ENCODE peak calls at places on chromosomes 16 and 17, in five cellular contexts. G, E, P, J and O are unnamed samples.
A peak's percentile ranks its signal among the peaks of the same experiment; 100 is the strongest.

GRCh38 chr16:24737391-24737871 is 8.0 kb downstream of the TNRC6A start:
- DNase-seq in G (no peak), E (peak; percentile 75), P (no peak), J (no peak), O (no peak)

GRCh38 chr17:76078859-76079576 is at the start of gene ZACN:
- DNase-seq in G (no peak), E (no peak), P (no peak), J (no peak), O (no peak)

GRCh38 chr17:41442772-41443171 is 2.0 kb upstream of the KRT38 start:
- DNase-seq in G (no peak), E (peak; percentile 84), P (no peak), J (no peak), O (no peak)

GRCh38 chr17:78168906-78169793 is 769 bp downstream of the SYNGR2 start:
- DNase-seq in G (peak; percentile 51), E (peak; percentile 66), P (peak; percentile 96), J (peak; percentile 58), O (peak; percentile 34)

GRCh38 chr16:30084096-30084815 is 7.5 kb downstream of the TBX6 start:
- DNase-seq in G (no peak), E (no peak), P (no peak), J (no peak), O (no peak)

GRCh38 chr16:65125871-65126270 is 4.0 kb upstream of the CDH11 start:
- DNase-seq in G (no peak), E (peak; percentile 16), P (no peak), J (no peak), O (no peak)

GRCh38 chr16:60230666-60231065 is 1496.5 kb upstream of the GOT2 start:
- DNase-seq in G (no peak), E (no peak), P (no peak), J (no peak), O (no peak)

GRCh38 chr17:76537288-76537577 is 276 bp downstream of the CYGB start:
- DNase-seq in G (no peak), E (peak; percentile 80), P (no peak), J (peak; percentile 68), O (no peak)

GRCh38 chr17:78144146-78144719 is 2.0 kb upstream of the C17orf99 start:
- DNase-seq in G (no peak), E (peak; percentile 41), P (no peak), J (peak; percentile 90), O (peak; percentile 74)

GRCh38 chr17:77734371-77735050 is 224.0 kb upstream of the TNRC6C start:
- DNase-seq in G (no peak), E (peak; percentile 64), P (peak; percentile 44), J (peak; percentile 95), O (peak; percentile 88)

GRCh38 chr17:7130626-7131467 is 16.2 kb upstream of the ASGR2 start:
- DNase-seq in G (peak; percentile 56), E (no peak), P (no peak), J (no peak), O (no peak)

GRCh38 chr17:11803226-11803625 is 194.0 kb downstream of the ZNF18 start:
- DNase-seq in G (no peak), E (no peak), P (no peak), J (no peak), O (no peak)

GRCh38 chr16:22352726-22353125 is 21.7 kb downstream of the CDR2 start:
- DNase-seq in G (no peak), E (peak; percentile 5), P (no peak), J (no peak), O (no peak)

GRCh38 chr16:11779074-11779473 is 18.0 kb downstream of the ZC3H7A start:
- DNase-seq in G (no peak), E (no peak), P (no peak), J (no peak), O (no peak)

GRCh38 chr17:48149174-48150106 is 41.9 kb downstream of the SNX11 start:
- DNase-seq in G (peak; percentile 8), E (no peak), P (no peak), J (no peak), O (no peak)

GRCh38 chr17:7027335-7027734 is 4.5 kb downstream of the BCL6B start:
- DNase-seq in G (no peak), E (no peak), P (no peak), J (no peak), O (no peak)

GRCh38 chr16:88973007-88973410 is 4.0 kb downstream of the CBFA2T3 start:
- DNase-seq in G (no peak), E (no peak), P (no peak), J (no peak), O (no peak)

GRCh38 chr17:8187517-8188407 is 2.2 kb downstream of the BORCS6 start:
- DNase-seq in G (peak; percentile 93), E (peak; percentile 99), P (peak; percentile 97), J (peak; percentile 90), O (peak; percentile 36)

GRCh38 chr16:17572145-17572544 is 101.4 kb upstream of the XYLT1 start:
- DNase-seq in G (no peak), E (no peak), P (no peak), J (no peak), O (no peak)

GRCh38 chr17:7713782-7714181 is 3.8 kb upstream of the DNAH2 start:
- DNase-seq in G (no peak), E (no peak), P (no peak), J (no peak), O (no peak)

GRCh38 chr16:24344791-24345190 is 88.7 kb downstream of the CACNG3 start:
- DNase-seq in G (no peak), E (no peak), P (no peak), J (no peak), O (no peak)

GRCh38 chr16:66274335-66275110 is 92.0 kb upstream of the CDH5 start:
- DNase-seq in G (peak; percentile 31), E (peak; percentile 57), P (peak; percentile 33), J (no peak), O (no peak)

GRCh38 chr16:84331998-84332780 is 36.1 kb upstream of the ATP2C2 start:
- DNase-seq in G (no peak), E (peak; percentile 61), P (no peak), J (no peak), O (no peak)

GRCh38 chr16:30927789-30928378 is 4.5 kb downstream of the FBXL19 start:
- DNase-seq in G (peak; percentile 66), E (peak; percentile 59), P (peak; percentile 47), J (peak; percentile 32), O (peak; percentile 55)

GRCh38 chr16:56102159-56102798 is 89.0 kb upstream of the GNAO1 start:
- DNase-seq in G (no peak), E (peak; percentile 20), P (no peak), J (peak; percentile 65), O (peak; percentile 51)

GRCh38 chr17:50096092-50096491 is 941 bp downstream of the PDK2 start:
- DNase-seq in G (no peak), E (peak; percentile 23), P (no peak), J (no peak), O (no peak)

GRCh38 chr17:50095626-50096037 is 481 bp downstream of the PDK2 start:
- DNase-seq in G (peak; percentile 35), E (peak; percentile 35), P (no peak), J (no peak), O (peak; percentile 57)

GRCh38 chr17:50093807-50094206 is 1.3 kb upstream of the PDK2 start:
- DNase-seq in G (no peak), E (no peak), P (no peak), J (no peak), O (no peak)

GRCh38 chr17:50094243-50094752 is 853 bp upstream of the PDK2 start:
- DNase-seq in G (peak; percentile 89), E (peak; percentile 91), P (peak; percentile 95), J (peak; percentile 93), O (peak; percentile 92)

GRCh38 chr17:50094753-50095616 is at the start of gene PDK2:
- DNase-seq in G (peak; percentile 97), E (peak; percentile 98), P (peak; percentile 99), J (peak; percentile 96), O (peak; percentile 95)
- H3K27ac ChIP-seq in G (peak within 1 kb of the TSS; percentile 57), E (peak within 1 kb of the TSS; percentile 36), P (peak within 1 kb of the TSS; percentile 90), J (peak within 1 kb of the TSS; percentile 93), O (peak within 1 kb of the TSS; percentile 90)

DNA sequence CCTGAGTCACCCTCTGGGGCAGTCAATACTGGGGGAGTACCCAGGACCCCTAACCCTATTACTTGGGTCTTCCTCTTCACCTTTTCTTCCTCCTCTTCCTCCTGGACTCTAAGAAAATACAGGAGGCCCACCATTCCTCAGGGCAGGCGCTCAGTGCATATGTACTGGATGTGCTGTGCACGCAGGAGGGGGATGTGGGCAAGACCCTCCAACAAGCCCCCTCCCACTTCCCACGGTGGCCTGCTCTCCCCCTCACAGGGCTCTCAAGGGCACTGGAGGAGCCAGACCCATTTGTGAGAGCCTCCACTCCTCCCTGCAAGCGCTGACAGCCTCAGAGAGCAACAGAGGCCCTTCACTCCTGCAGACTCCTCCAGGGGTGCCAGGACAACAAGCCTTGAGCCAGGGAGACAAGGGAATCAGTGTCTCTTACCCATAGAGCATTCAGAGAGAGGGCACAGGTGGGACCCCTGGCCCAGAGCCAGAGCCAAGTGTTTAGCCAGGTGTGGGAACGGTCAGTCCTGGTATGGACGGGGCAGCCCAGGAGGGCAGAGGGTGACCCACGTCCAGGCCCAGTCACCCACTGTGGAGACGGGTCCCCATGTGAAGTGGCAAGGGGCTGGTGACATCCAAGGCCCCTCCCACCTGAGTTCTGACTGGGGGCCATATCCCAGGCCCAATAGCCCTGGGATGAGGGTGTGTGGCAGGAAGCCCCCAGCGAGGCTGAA is 27.3 kb upstream of the KSR1 start:
- DNase-seq in G (no peak), E (no peak), P (no peak), J (no peak), O (no peak)
- H3K27ac ChIP-seq in G (no peak overlapping the region), E (no peak overlapping the region), P (no peak overlapping the region), J (no peak overlapping the region), O (no peak overlapping the region)

DNA sequence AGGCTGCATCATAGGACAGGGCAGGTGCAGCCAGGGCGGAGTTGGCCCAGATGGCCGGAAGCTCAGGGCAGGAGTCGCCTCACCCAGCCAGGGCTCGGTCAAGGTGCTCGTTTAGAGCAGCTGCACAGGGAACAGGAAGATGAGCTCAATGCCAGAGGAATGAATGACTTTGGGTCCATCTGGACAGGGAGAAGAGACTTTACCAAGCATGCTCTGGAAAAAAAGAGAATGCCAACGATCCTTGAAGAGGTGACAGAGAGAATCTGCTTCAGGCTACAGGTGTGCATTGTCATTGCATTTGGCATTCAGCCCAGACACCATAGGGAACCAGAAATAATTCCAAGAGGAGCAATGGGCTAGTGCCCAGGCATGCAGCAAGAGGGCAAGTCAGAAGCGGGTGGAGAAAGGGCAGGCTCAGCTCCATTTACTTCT is 6.7 kb upstream of the MPP3 start:
- DNase-seq in G (no peak), E (no peak), P (peak; percentile 72), J (no peak), O (no peak)
- H3K27ac ChIP-seq in G (no peak overlapping the region), E (no peak overlapping the region), P (peak overlapping the region; percentile 83), J (no peak overlapping the region), O (no peak overlapping the region)

DNA sequence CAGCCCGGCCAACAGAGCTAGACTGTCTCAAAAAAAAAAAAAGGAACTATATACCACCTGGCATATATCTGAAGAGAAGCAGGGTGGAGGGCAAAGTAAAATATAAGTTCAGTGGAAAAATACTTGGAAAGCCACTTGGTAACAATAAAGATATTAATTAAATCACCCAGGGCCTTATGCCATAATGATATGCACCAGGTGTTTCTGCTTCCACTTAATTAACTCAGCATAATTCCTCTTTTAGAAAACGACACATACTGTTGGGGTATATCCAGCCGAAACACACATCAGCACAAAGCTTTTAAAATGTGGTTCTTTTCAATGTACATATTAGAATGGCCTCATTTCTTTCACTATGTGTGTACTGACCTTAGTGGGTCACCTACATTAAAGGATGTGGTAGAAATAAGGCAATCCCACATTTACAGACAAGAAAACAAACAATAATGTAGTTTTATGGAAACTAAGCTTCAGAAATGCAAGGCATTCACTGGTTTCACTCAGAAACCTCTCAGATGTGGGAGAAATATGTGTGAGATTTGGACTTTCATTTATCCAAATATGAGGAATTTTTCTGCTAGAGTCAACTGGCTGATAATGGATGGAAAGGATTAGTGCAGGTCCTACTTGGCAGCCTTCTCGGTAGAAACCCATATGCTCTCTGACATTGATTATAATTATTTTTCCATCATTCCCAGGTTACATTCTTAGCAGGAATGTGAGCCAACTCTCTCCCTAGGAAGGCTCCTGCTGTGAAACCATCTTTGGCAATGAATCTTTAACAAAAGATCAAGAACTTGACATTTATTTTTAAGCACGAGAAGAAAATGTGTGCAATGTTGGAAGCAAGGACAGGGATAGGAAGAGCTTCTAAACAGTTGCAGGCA is 66.7 kb upstream of the DHX40 start:
- DNase-seq in G (no peak), E (no peak), P (no peak), J (no peak), O (no peak)
- H3K27ac ChIP-seq in G (no peak overlapping the region), E (no peak overlapping the region), P (no peak overlapping the region), J (no peak overlapping the region), O (no peak overlapping the region)